ENCODE peak calls at places on chromosome 9, in ten cellular contexts. J is AG04449; S is Kasumi-1; K is EL; B is stimulated activated CD4-positive, alpha-beta T cell treated with anti-CD3 and anti-CD28 coated beads, TNF-alpha, amount 100 ng/mL, for 24 hours; E is naive thymus-derived CD4-positive, alpha-beta T cell; Y is NCI-H1436 treated with DMSO at 0.1 percent for 48 hours; T is A549; W is HTR-8/SVneo; P is adrenal gland. O is an unnamed sample.

GRCh38 chr9:35700942-35701341 is 11.2 kb upstream of the TPM2 start:
- DNase-seq in J (no peak), S (no peak), K (no peak), B (no peak), E (no peak), Y (no peak), T (no peak), W (no peak), P (no peak), O (no peak)

GRCh38 chr9:91143162-91143561 is 218.6 kb downstream of the AUH start:
- DNase-seq in J (no peak), S (no peak), K (no peak), B (no peak), E (no peak), Y (no peak), T (no peak), W (no peak), P (no peak), O (no peak)

GRCh38 chr9:115671911-115672310 is 481.7 kb upstream of the PAPPA start:
- DNase-seq in J (no peak), S (no peak), K (peak; percentile 60), B (no peak), E (no peak), Y (no peak), T (no peak), W (no peak), P (no peak), O (no peak)

GRCh38 chr9:10366171-10366779 is 246.5 kb downstream of the PTPRD start:
- DNase-seq in J (no peak), S (peak; percentile 27), K (no peak), B (no peak), E (no peak), Y (peak; percentile 21), T (peak; percentile 2), W (no peak), P (no peak), O (no peak)

GRCh38 chr9:70772591-70772990 is 348.8 kb downstream of the TRPM3 start:
- DNase-seq in J (no peak), S (no peak), K (no peak), B (no peak), E (no peak), Y (no peak), T (no peak), W (no peak), P (no peak), O (no peak)

GRCh38 chr9:131274674-131275331 is 1.5 kb downstream of the FAM78A start:
- DNase-seq in J (no peak), S (peak; percentile 35), K (no peak), B (no peak), E (no peak), Y (no peak), T (no peak), W (no peak), P (no peak), O (no peak)

GRCh38 chr9:73402081-73403028 is 250.7 kb downstream of the ANXA1 start:
- DNase-seq in J (no peak), S (no peak), K (no peak), B (no peak), E (no peak), Y (no peak), T (no peak), W (no peak), P (no peak), O (no peak)

GRCh38 chr9:134179595-134179917 is 15.2 kb upstream of the RNU6ATAC start:
- DNase-seq in J (no peak), S (no peak), K (no peak), B (no peak), E (no peak), Y (no peak), T (no peak), W (no peak), P (no peak), O (no peak)

GRCh38 chr9:79026311-79026710 is 545.5 kb upstream of the TLE4 start:
- DNase-seq in J (no peak), S (peak; percentile 12), K (no peak), B (no peak), E (no peak), Y (peak; percentile 93), T (no peak), W (no peak), P (no peak), O (no peak)

GRCh38 chr9:121294866-121295661 is 27.1 kb downstream of the GSN start:
- DNase-seq in J (no peak), S (no peak), K (no peak), B (no peak), E (no peak), Y (no peak), T (no peak), W (no peak), P (no peak), O (no peak)

GRCh38 chr9:115604831-115605483 is 487.0 kb upstream of the TNC start:
- DNase-seq in J (peak; percentile 84), S (no peak), K (peak; percentile 94), B (no peak), E (no peak), Y (no peak), T (no peak), W (no peak), P (no peak), O (no peak)

GRCh38 chr9:76246680-76247079 is 147.5 kb downstream of the RFK start:
- DNase-seq in J (no peak), S (no peak), K (no peak), B (no peak), E (no peak), Y (no peak), T (no peak), W (no peak), P (no peak), O (no peak)

GRCh38 chr9:114229236-114229635 is 73.9 kb downstream of the COL27A1 start:
- DNase-seq in J (no peak), S (no peak), K (no peak), B (no peak), E (no peak), Y (no peak), T (no peak), W (no peak), P (no peak), O (no peak)

GRCh38 chr9:4620881-4621555 is 41.1 kb upstream of the PLPP6 start:
- DNase-seq in J (no peak), S (no peak), K (peak; percentile 43), B (no peak), E (no peak), Y (no peak), T (no peak), W (no peak), P (no peak), O (no peak)

GRCh38 chr9:5052858-5053257 is 67.8 kb downstream of the JAK2 start:
- DNase-seq in J (peak; percentile 40), S (no peak), K (peak; percentile 20), B (no peak), E (no peak), Y (no peak), T (no peak), W (no peak), P (no peak), O (no peak)

GRCh38 chr9:113152699-113153098 is 1.9 kb downstream of the SLC31A2 start:
- DNase-seq in J (no peak), S (peak; percentile 5), K (peak; percentile 62), B (no peak), E (no peak), Y (no peak), T (no peak), W (no peak), P (no peak), O (no peak)

GRCh38 chr9:81521892-81522291 is 167.5 kb downstream of the TLE1 start:
- DNase-seq in J (no peak), S (no peak), K (no peak), B (no peak), E (no peak), Y (no peak), T (no peak), W (no peak), P (no peak), O (no peak)

GRCh38 chr9:22813520-22813919 is 366.9 kb downstream of the DMRTA1 start:
- DNase-seq in J (no peak), S (peak; percentile 14), K (peak; percentile 21), B (no peak), E (no peak), Y (no peak), T (no peak), W (peak; percentile 1), P (no peak), O (no peak)

GRCh38 chr9:37974506-37975173 is 70.7 kb upstream of the SLC25A51 start:
- DNase-seq in J (no peak), S (no peak), K (peak; percentile 90), B (no peak), E (no peak), Y (no peak), T (no peak), W (no peak), P (no peak), O (no peak)

GRCh38 chr9:19085295-19085694 is 17.4 kb downstream of the HAUS6 start:
- DNase-seq in J (no peak), S (peak; percentile 0), K (no peak), B (no peak), E (peak; percentile 52), Y (peak; percentile 2), T (peak; percentile 37), W (no peak), P (no peak), O (no peak)

GRCh38 chr9:119289740-119290139 is 79.5 kb downstream of the BRINP1 start:
- DNase-seq in J (no peak), S (peak; percentile 2), K (peak; percentile 52), B (no peak), E (no peak), Y (no peak), T (peak; percentile 9), W (no peak), P (peak; percentile 63), O (peak; percentile 39)

GRCh38 chr9:12065050-12065449 is 628.1 kb upstream of the TYRP1 start:
- DNase-seq in J (no peak), S (no peak), K (no peak), B (no peak), E (no peak), Y (no peak), T (no peak), W (no peak), P (no peak), O (no peak)

GRCh38 chr9:126215486-126215885 is 111.1 kb upstream of the MVB12B start:
- DNase-seq in J (no peak), S (no peak), K (no peak), B (no peak), E (no peak), Y (no peak), T (no peak), W (no peak), P (no peak), O (no peak)

GRCh38 chr9:128409998-128410397 is 10.7 kb upstream of the CERCAM start:
- DNase-seq in J (no peak), S (peak; percentile 16), K (peak; percentile 36), B (no peak), E (no peak), Y (no peak), T (no peak), W (no peak), P (no peak), O (no peak)

GRCh38 chr9:87579761-87580626 is 82.3 kb downstream of the DAPK1 start:
- DNase-seq in J (no peak), S (no peak), K (peak; percentile 46), B (no peak), E (no peak), Y (no peak), T (no peak), W (no peak), P (no peak), O (no peak)

GRCh38 chr9:99020786-99021436 is 77.2 kb downstream of the COL15A1 start:
- DNase-seq in J (no peak), S (no peak), K (no peak), B (no peak), E (no peak), Y (no peak), T (no peak), W (no peak), P (no peak), O (no peak)

GRCh38 chr9:72807765-72808445 is 144.9 kb downstream of the ALDH1A1 start:
- DNase-seq in J (no peak), S (no peak), K (no peak), B (no peak), E (no peak), Y (no peak), T (no peak), W (no peak), P (no peak), O (no peak)

GRCh38 chr9:120267929-120268328 is 312.0 kb downstream of the CDK5RAP2 start:
- DNase-seq in J (no peak), S (no peak), K (no peak), B (no peak), E (no peak), Y (no peak), T (no peak), W (no peak), P (no peak), O (no peak)